ENCODE peak calls at places on chromosome 15, in seven cellular contexts. One of them, this sample, is unnamed.

GRCh38 chr15:73564255-73564654 is 68.9 kb downstream of the NPTN start:
- DNase-seq in DND-41: no peak
- DNase-seq in heart right ventricle: no peak
- DNase-seq in MM.1S: no peak
- DNase-seq in fibroblast of lung: peak; percentile 22
- DNase-seq in mammary epithelial cell: peak; percentile 55
- DNase-seq in tibial artery: no peak
- DNase-seq in this sample: no peak

GRCh38 chr15:94240486-94240885 is 9.1 kb downstream of the MCTP2 start:
- DNase-seq in MM.1S: no peak
- DNase-seq in mammary epithelial cell: no peak
- DNase-seq in heart right ventricle: no peak
- DNase-seq in tibial artery: no peak
- DNase-seq in fibroblast of lung: no peak
- DNase-seq in DND-41: no peak
- DNase-seq in this sample: no peak

GRCh38 chr15:81001180-81002003 is 669 bp downstream of the TLNRD1 start:
- DNase-seq in MM.1S: peak; percentile 63
- DNase-seq in DND-41: peak; percentile 37
- DNase-seq in tibial artery: peak; percentile 57
- DNase-seq in heart right ventricle: peak; percentile 75
- DNase-seq in mammary epithelial cell: peak; percentile 67
- DNase-seq in fibroblast of lung: peak; percentile 41
- DNase-seq in this sample: peak; percentile 47

GRCh38 chr15:91146728-91147127 is 46.7 kb downstream of the SV2B start:
- DNase-seq in MM.1S: no peak
- DNase-seq in fibroblast of lung: no peak
- DNase-seq in DND-41: no peak
- DNase-seq in heart right ventricle: no peak
- DNase-seq in tibial artery: no peak
- DNase-seq in mammary epithelial cell: peak; percentile 16
- DNase-seq in this sample: peak; percentile 19

GRCh38 chr15:58525926-58526538 is 94.2 kb downstream of the LIPC start:
- DNase-seq in fibroblast of lung: no peak
- DNase-seq in tibial artery: no peak
- DNase-seq in MM.1S: no peak
- DNase-seq in mammary epithelial cell: no peak
- DNase-seq in DND-41: no peak
- DNase-seq in heart right ventricle: no peak
- DNase-seq in this sample: no peak

GRCh38 chr15:73686781-73687256 is 2.6 kb downstream of the CD276 start:
- DNase-seq in tibial artery: peak; percentile 53
- DNase-seq in heart right ventricle: no peak
- DNase-seq in fibroblast of lung: peak; percentile 90
- DNase-seq in MM.1S: no peak
- DNase-seq in mammary epithelial cell: peak; percentile 73
- DNase-seq in DND-41: no peak
- DNase-seq in this sample: no peak

GRCh38 chr15:81293728-81294500 is 30.0 kb downstream of the STARD5 start:
- DNase-seq in mammary epithelial cell: no peak
- DNase-seq in tibial artery: no peak
- DNase-seq in fibroblast of lung: no peak
- DNase-seq in heart right ventricle: no peak
- DNase-seq in DND-41: peak; percentile 87
- DNase-seq in MM.1S: peak; percentile 84
- DNase-seq in this sample: no peak

GRCh38 chr15:60539881-60540613 is 61.1 kb upstream of the ICE2 start:
- DNase-seq in DND-41: no peak
- DNase-seq in mammary epithelial cell: no peak
- DNase-seq in heart right ventricle: no peak
- DNase-seq in tibial artery: no peak
- DNase-seq in fibroblast of lung: no peak
- DNase-seq in MM.1S: no peak
- DNase-seq in this sample: no peak

GRCh38 chr15:81101894-81102815 is 31.9 kb upstream of the CFAP161 start:
- DNase-seq in tibial artery: no peak
- DNase-seq in mammary epithelial cell: no peak
- DNase-seq in MM.1S: no peak
- DNase-seq in heart right ventricle: no peak
- DNase-seq in DND-41: no peak
- DNase-seq in fibroblast of lung: no peak
- DNase-seq in this sample: no peak

GRCh38 chr15:66774001-66774814 is 72.2 kb downstream of the SMAD6 start:
- DNase-seq in heart right ventricle: peak; percentile 89
- DNase-seq in MM.1S: peak; percentile 62
- DNase-seq in fibroblast of lung: peak; percentile 71
- DNase-seq in DND-41: peak; percentile 55
- DNase-seq in tibial artery: peak; percentile 87
- DNase-seq in mammary epithelial cell: peak; percentile 59
- DNase-seq in this sample: no peak

GRCh38 chr15:62779041-62779810 is 263.3 kb upstream of the TPM1 start:
- DNase-seq in mammary epithelial cell: no peak
- DNase-seq in DND-41: no peak
- DNase-seq in MM.1S: no peak
- DNase-seq in fibroblast of lung: peak; percentile 48
- DNase-seq in heart right ventricle: peak; percentile 32
- DNase-seq in tibial artery: no peak
- DNase-seq in this sample: no peak

GRCh38 chr15:58332676-58333400 is 99.0 kb upstream of the LIPC start:
- DNase-seq in fibroblast of lung: peak; percentile 84
- DNase-seq in DND-41: no peak
- DNase-seq in MM.1S: no peak
- DNase-seq in tibial artery: no peak
- DNase-seq in mammary epithelial cell: peak; percentile 3
- DNase-seq in heart right ventricle: no peak
- DNase-seq in this sample: peak; percentile 6

GRCh38 chr15:82018201-82018600 is 27.6 kb downstream of the MEX3B start:
- DNase-seq in mammary epithelial cell: no peak
- DNase-seq in MM.1S: no peak
- DNase-seq in heart right ventricle: no peak
- DNase-seq in tibial artery: no peak
- DNase-seq in fibroblast of lung: no peak
- DNase-seq in DND-41: no peak
- DNase-seq in this sample: no peak

GRCh38 chr15:47725924-47726323 is 8.6 kb downstream of the SEMA6D start:
- DNase-seq in mammary epithelial cell: no peak
- DNase-seq in DND-41: no peak
- DNase-seq in fibroblast of lung: peak; percentile 22
- DNase-seq in MM.1S: no peak
- DNase-seq in heart right ventricle: peak; percentile 72
- DNase-seq in tibial artery: no peak
- DNase-seq in this sample: no peak

GRCh38 chr15:80697316-80697715 is 2.2 kb downstream of the ABHD17C start:
- DNase-seq in DND-41: no peak
- DNase-seq in mammary epithelial cell: no peak
- DNase-seq in fibroblast of lung: no peak
- DNase-seq in heart right ventricle: no peak
- DNase-seq in tibial artery: no peak
- DNase-seq in MM.1S: no peak
- DNase-seq in this sample: no peak

GRCh38 chr15:63341898-63342297 is 39.7 kb downstream of the CA12 start:
- DNase-seq in mammary epithelial cell: no peak
- DNase-seq in fibroblast of lung: no peak
- DNase-seq in heart right ventricle: no peak
- DNase-seq in tibial artery: no peak
- DNase-seq in DND-41: no peak
- DNase-seq in MM.1S: no peak
- DNase-seq in this sample: no peak

GRCh38 chr15:81024265-81024875 is 23.6 kb downstream of the TLNRD1 start:
- DNase-seq in DND-41: no peak
- DNase-seq in fibroblast of lung: no peak
- DNase-seq in MM.1S: no peak
- DNase-seq in heart right ventricle: no peak
- DNase-seq in mammary epithelial cell: no peak
- DNase-seq in tibial artery: no peak
- DNase-seq in this sample: no peak

GRCh38 chr15:50148362-50148963 is 29.4 kb upstream of the ATP8B4 start:
- DNase-seq in tibial artery: no peak
- DNase-seq in mammary epithelial cell: peak; percentile 70
- DNase-seq in fibroblast of lung: peak; percentile 73
- DNase-seq in heart right ventricle: no peak
- DNase-seq in DND-41: no peak
- DNase-seq in MM.1S: no peak
- DNase-seq in this sample: peak; percentile 74

GRCh38 chr15:52780172-52780980 is 9.8 kb downstream of the ONECUT1 start:
- DNase-seq in MM.1S: peak; percentile 68
- DNase-seq in tibial artery: no peak
- DNase-seq in fibroblast of lung: peak; percentile 54
- DNase-seq in mammary epithelial cell: peak; percentile 41
- DNase-seq in heart right ventricle: peak; percentile 45
- DNase-seq in DND-41: peak; percentile 69
- DNase-seq in this sample: peak; percentile 41

GRCh38 chr15:51334011-51334426 is 4.4 kb downstream of the CYP19A1 start:
- DNase-seq in mammary epithelial cell: no peak
- DNase-seq in heart right ventricle: no peak
- DNase-seq in fibroblast of lung: no peak
- DNase-seq in tibial artery: no peak
- DNase-seq in MM.1S: no peak
- DNase-seq in DND-41: no peak
- DNase-seq in this sample: no peak

GRCh38 chr15:66906660-66907059 is 158.7 kb upstream of the SMAD3 start:
- DNase-seq in mammary epithelial cell: no peak
- DNase-seq in MM.1S: no peak
- DNase-seq in heart right ventricle: no peak
- DNase-seq in DND-41: no peak
- DNase-seq in tibial artery: no peak
- DNase-seq in fibroblast of lung: no peak
- DNase-seq in this sample: no peak

GRCh38 chr15:72835289-72835890 is 51.8 kb upstream of the ADPGK start:
- DNase-seq in tibial artery: no peak
- DNase-seq in heart right ventricle: no peak
- DNase-seq in MM.1S: peak; percentile 60
- DNase-seq in fibroblast of lung: peak; percentile 11
- DNase-seq in DND-41: no peak
- DNase-seq in mammary epithelial cell: no peak
- DNase-seq in this sample: no peak

GRCh38 chr15:76987896-76988860 is 6.7 kb upstream of the PSTPIP1 start:
- DNase-seq in tibial artery: peak; percentile 69
- DNase-seq in fibroblast of lung: no peak
- DNase-seq in heart right ventricle: peak; percentile 62
- DNase-seq in MM.1S: no peak
- DNase-seq in mammary epithelial cell: no peak
- DNase-seq in DND-41: no peak
- DNase-seq in this sample: no peak
- H3K4me1 ChIP-seq in tibial artery: no peaks in the 10 kb centered on the region
- H3K4me1 ChIP-seq in fibroblast of lung: no peaks in the 10 kb centered on the region
- H3K4me1 ChIP-seq in heart right ventricle: peaks cover 17% of the 10 kb centered on the region
- H3K4me1 ChIP-seq in MM.1S: no peaks in the 10 kb centered on the region
- H3K4me1 ChIP-seq in mammary epithelial cell: no peaks in the 10 kb centered on the region
- H3K4me1 ChIP-seq in DND-41: no peaks in the 10 kb centered on the region
- H3K4me1 ChIP-seq in this sample: no peaks in the 10 kb centered on the region

GRCh38 chr15:89501646-89502045 is 5.3 kb upstream of the RHCG start:
- DNase-seq in fibroblast of lung: no peak
- DNase-seq in DND-41: no peak
- DNase-seq in mammary epithelial cell: no peak
- DNase-seq in tibial artery: no peak
- DNase-seq in MM.1S: no peak
- DNase-seq in heart right ventricle: no peak
- DNase-seq in this sample: no peak

GRCh38 chr15:89500397-89501270 is 4.3 kb upstream of the RHCG start:
- DNase-seq in fibroblast of lung: no peak
- DNase-seq in mammary epithelial cell: no peak
- DNase-seq in tibial artery: no peak
- DNase-seq in DND-41: no peak
- DNase-seq in heart right ventricle: no peak
- DNase-seq in MM.1S: no peak
- DNase-seq in this sample: no peak

GRCh38 chr15:89502867-89503595 is 6.6 kb upstream of the RHCG start:
- DNase-seq in fibroblast of lung: no peak
- DNase-seq in mammary epithelial cell: peak; percentile 76
- DNase-seq in DND-41: no peak
- DNase-seq in MM.1S: no peak
- DNase-seq in heart right ventricle: no peak
- DNase-seq in tibial artery: no peak
- DNase-seq in this sample: peak; percentile 71

GRCh38 chr15:89506026-89506686 is 9.8 kb upstream of the RHCG start:
- DNase-seq in fibroblast of lung: no peak
- DNase-seq in mammary epithelial cell: no peak
- DNase-seq in MM.1S: no peak
- DNase-seq in tibial artery: no peak
- DNase-seq in heart right ventricle: no peak
- DNase-seq in DND-41: no peak
- DNase-seq in this sample: no peak

GRCh38 chr15:89504166-89504565 is 7.8 kb upstream of the RHCG start:
- DNase-seq in MM.1S: no peak
- DNase-seq in fibroblast of lung: no peak
- DNase-seq in DND-41: no peak
- DNase-seq in mammary epithelial cell: no peak
- DNase-seq in heart right ventricle: no peak
- DNase-seq in tibial artery: no peak
- DNase-seq in this sample: no peak
- H3K27ac ChIP-seq in MM.1S: no peak overlapping the region
- H3K27ac ChIP-seq in fibroblast of lung: no peak overlapping the region
- H3K27ac ChIP-seq in DND-41: no peak overlapping the region
- H3K27ac ChIP-seq in mammary epithelial cell: no peak overlapping the region
- H3K27ac ChIP-seq in heart right ventricle: no peak overlapping the region
- H3K27ac ChIP-seq in tibial artery: no peak overlapping the region
- H3K27ac ChIP-seq in this sample: no peak overlapping the region

GRCh38 chr15:101022876-101023275 is 103.7 kb downstream of the LRRK1 start:
- DNase-seq in DND-41: no peak
- DNase-seq in MM.1S: no peak
- DNase-seq in fibroblast of lung: no peak
- DNase-seq in heart right ventricle: peak; percentile 1
- DNase-seq in mammary epithelial cell: no peak
- DNase-seq in tibial artery: no peak
- DNase-seq in this sample: no peak
- TF ChIP-seq CTCF in DND-41: no peak
- TF ChIP-seq CTCF in MM.1S: no peak
- TF ChIP-seq CTCF in fibroblast of lung: no peak
- TF ChIP-seq CTCF in heart right ventricle: no peak
- TF ChIP-seq CTCF in mammary epithelial cell: no peak
- TF ChIP-seq CTCF in tibial artery: no peak
- TF ChIP-seq CTCF in this sample: no peak

DNA sequence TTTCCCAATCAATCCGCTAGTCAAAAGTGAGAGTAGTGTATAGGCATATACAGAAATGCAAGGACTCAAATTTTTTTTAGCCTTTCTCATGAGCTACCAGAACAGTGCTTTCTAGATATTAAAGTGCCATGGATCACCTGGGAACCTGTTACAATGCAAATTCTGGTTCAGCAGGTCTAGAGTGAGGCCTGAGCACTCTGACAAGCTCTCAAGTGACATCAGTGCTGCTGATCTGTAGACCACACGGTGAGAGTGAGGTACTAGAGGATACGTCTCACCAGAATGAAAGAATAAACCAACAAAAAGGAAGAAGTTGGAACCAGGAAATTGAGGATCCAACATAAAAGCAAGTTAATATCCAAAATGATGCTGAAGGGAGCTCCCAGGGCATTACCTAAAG is 16.0 kb upstream of the PLA2G4D start:
- DNase-seq in DND-41: no peak
- DNase-seq in tibial artery: no peak
- DNase-seq in mammary epithelial cell: no peak
- DNase-seq in MM.1S: no peak
- DNase-seq in heart right ventricle: no peak
- DNase-seq in fibroblast of lung: no peak
- DNase-seq in this sample: no peak
- H3K4me1 ChIP-seq in DND-41: peaks cover 24% of the 10 kb centered on the region
- H3K4me1 ChIP-seq in tibial artery: no peaks in the 10 kb centered on the region
- H3K4me1 ChIP-seq in mammary epithelial cell: peaks cover 8% of the 10 kb centered on the region
- H3K4me1 ChIP-seq in MM.1S: peaks cover 6% of the 10 kb centered on the region
- H3K4me1 ChIP-seq in heart right ventricle: no peaks in the 10 kb centered on the region
- H3K4me1 ChIP-seq in fibroblast of lung: no peaks in the 10 kb centered on the region
- H3K4me1 ChIP-seq in this sample: no peaks in the 10 kb centered on the region

GRCh38 chr15:69346112-69346511 is 47.4 kb downstream of the PAQR5 start:
- DNase-seq in tibial artery: no peak
- DNase-seq in MM.1S: no peak
- DNase-seq in mammary epithelial cell: no peak
- DNase-seq in DND-41: no peak
- DNase-seq in heart right ventricle: no peak
- DNase-seq in fibroblast of lung: peak; percentile 25
- DNase-seq in this sample: peak; percentile 17
- H3K27ac ChIP-seq in tibial artery: no peak overlapping the region
- H3K27ac ChIP-seq in MM.1S: no peak overlapping the region
- H3K27ac ChIP-seq in mammary epithelial cell: no peak overlapping the region
- H3K27ac ChIP-seq in DND-41: no peak overlapping the region
- H3K27ac ChIP-seq in heart right ventricle: no peak overlapping the region
- H3K27ac ChIP-seq in fibroblast of lung: peak overlapping the region; percentile 48
- H3K27ac ChIP-seq in this sample: no peak overlapping the region

This sample was measured in foreskin keratinocyte.